ENCODE peak calls at places on chromosomes 1 and 21, in six cellular contexts. E is AG09309; X is H1; C is choroid plexus epithelial cell; N is right lobe of liver; K is CD8-positive, alpha-beta T cell. S is an unnamed sample.

GRCh38 chr1:166920561-166921475 is 44.8 kb upstream of the TADA1 start:
- DNase-seq in E (no peak), X (peak), C (no peak), N (peak), K (no peak), S (no peak)

GRCh38 chr21:45975017-45975595 is 6.5 kb upstream of the COL6A1 start:
- DNase-seq in E (no peak), X (peak), C (no peak), N (peak), K (no peak), S (no peak)

GRCh38 chr1:220371324-220371723 is 99.1 kb upstream of the RAB3GAP2 start:
- DNase-seq in E (no peak), X (no peak), C (no peak), N (no peak), K (no peak), S (no peak)

GRCh38 chr1:173861731-173862145 is 6.1 kb downstream of the GAS5 start:
- DNase-seq in E (no peak), X (peak), C (no peak), N (no peak), K (no peak), S (no peak)

GRCh38 chr1:54709547-54710292 is 5.9 kb upstream of the TTC4 start:
- DNase-seq in E (no peak), X (no peak), C (no peak), N (no peak), K (no peak), S (no peak)

GRCh38 chr21:19011448-19011847 is 607.9 kb upstream of the TMPRSS15 start:
- DNase-seq in E (no peak), X (no peak), C (no peak), N (no peak), K (no peak), S (no peak)

GRCh38 chr1:205913451-205914204 is 29.6 kb downstream of the SLC26A9 start:
- DNase-seq in E (no peak), X (no peak), C (no peak), N (no peak), K (no peak), S (peak)

GRCh38 chr1:8731162-8731561 is 86.3 kb downstream of the RERE start:
- DNase-seq in E (no peak), X (no peak), C (no peak), N (no peak), K (no peak), S (no peak)

GRCh38 chr1:46516140-46516539 is 26.5 kb downstream of the DMBX1 start:
- DNase-seq in E (no peak), X (no peak), C (no peak), N (no peak), K (no peak), S (no peak)

GRCh38 chr21:36424592-36424991 is 39.4 kb downstream of the CHAF1B start:
- DNase-seq in E (no peak), X (no peak), C (no peak), N (no peak), K (no peak), S (no peak)

GRCh38 chr1:116405241-116406135 is 32.4 kb downstream of the ATP1A1 start:
- DNase-seq in E (no peak), X (no peak), C (no peak), N (no peak), K (no peak), S (no peak)

GRCh38 chr1:237748192-237748591 is 142.5 kb downstream of the ZP4 start:
- DNase-seq in E (no peak), X (no peak), C (no peak), N (no peak), K (no peak), S (no peak)

GRCh38 chr21:16370176-16370575 is 640.4 kb downstream of the USP25 start:
- DNase-seq in E (no peak), X (no peak), C (no peak), N (no peak), K (no peak), S (peak)

GRCh38 chr1:101236546-101237228 is at the start of gene S1PR1:
- DNase-seq in E (no peak), X (peak), C (peak), N (peak), K (peak), S (no peak)

GRCh38 chr1:108357802-108358201 is 92.3 kb upstream of the NBPF6 start:
- DNase-seq in E (no peak), X (no peak), C (no peak), N (no peak), K (no peak), S (no peak)

GRCh38 chr1:32981003-32981909 is 16.6 kb upstream of the RNF19B start:
- DNase-seq in E (peak), X (no peak), C (peak), N (no peak), K (peak), S (peak)

GRCh38 chr1:110068646-110069301 is 1.7 kb downstream of the ALX3 start:
- DNase-seq in E (no peak), X (peak), C (no peak), N (no peak), K (no peak), S (no peak)

GRCh38 chr1:27031235-27032118 is 18.8 kb upstream of the TENT5B start:
- DNase-seq in E (no peak), X (peak), C (peak), N (peak), K (no peak), S (no peak)

GRCh38 chr1:8255712-8256111 is 62.2 kb upstream of the SLC45A1 start:
- DNase-seq in E (no peak), X (no peak), C (no peak), N (peak), K (no peak), S (no peak)

DNA sequence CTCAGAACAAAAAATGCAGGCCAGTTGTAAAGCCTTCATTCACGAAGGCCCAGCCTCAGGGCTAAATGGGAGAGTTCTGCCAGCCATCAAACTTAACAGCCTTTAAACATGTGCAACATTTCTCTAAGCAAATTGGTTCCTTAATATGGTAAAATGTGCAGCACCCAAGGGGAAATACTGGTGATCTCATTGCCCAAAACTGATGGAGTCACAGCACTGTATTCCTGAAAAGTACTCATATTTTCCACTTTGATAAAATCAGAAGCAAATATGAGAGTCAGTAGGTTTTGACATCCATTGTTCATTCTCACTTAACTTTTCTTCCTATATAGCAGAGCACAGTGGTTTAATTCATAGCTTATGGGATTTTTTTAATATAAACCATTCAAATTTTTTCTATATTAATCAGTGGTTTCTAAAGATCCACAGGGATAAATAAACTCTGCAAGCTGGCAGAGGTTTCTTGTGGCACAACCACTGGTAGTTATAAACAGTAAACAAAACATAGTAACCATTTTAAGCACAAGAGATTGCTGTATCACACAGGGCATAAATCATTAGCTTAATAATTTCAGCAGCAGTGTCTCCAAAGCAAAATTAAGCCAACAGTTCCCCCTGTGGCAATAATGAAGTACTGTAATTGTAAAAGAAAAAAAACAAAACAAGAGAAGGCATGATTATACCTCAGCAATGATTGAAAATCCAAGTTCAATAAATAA is 106.9 kb upstream of the LYPLAL1 start:
- DNase-seq in E (peak), X (no peak), C (peak), N (no peak), K (no peak), S (peak)
- TF ChIP-seq CTCF in E (peak), X (peak), C (peak), N (peak), K (no peak), S (peak)

DNA sequence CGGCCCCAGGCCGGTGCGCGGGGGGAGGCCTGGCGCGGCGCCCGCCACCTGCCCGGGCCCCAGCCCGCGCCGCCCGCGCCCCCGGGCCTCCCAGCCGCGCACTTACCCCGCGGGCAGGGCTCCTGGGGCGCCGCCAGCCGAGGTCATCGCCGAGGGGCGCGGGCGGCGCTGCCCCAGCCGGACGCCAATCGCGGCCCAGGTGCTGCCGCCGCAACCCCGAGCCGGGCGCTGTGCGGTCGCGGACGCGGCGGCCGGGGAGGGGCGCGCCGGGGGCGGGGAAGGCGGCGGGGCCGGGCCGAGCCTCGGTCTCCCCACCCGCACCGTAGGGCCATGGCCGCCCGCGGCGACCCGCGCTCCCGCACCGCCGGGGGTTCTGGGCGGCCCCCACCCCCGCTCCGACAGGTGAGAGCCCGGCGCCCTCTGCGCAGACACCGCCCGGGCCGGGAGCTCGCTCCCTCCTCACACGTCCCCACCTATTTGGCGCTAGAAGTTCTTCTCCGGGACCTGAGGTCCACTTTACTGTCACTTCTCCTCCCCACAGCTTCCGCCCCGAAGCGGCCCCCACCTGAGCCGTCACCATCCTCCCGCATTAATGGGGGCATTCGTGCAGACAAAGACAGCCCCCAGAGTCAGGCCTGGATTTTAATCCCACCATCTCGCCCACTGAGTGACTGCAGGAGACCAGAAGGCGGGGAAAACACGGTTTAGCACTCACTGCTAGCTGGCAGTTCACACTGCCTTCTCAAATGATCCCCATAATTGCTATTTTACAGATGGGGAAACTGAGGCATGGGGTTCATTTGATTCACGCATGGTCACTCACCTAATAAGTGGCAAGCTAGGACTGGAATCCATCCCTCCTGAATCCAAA is at the start of gene TTC39A:
- DNase-seq in E (no peak), X (no peak), C (no peak), N (no peak), K (no peak), S (no peak)
- H3K4me3 ChIP-seq in E (peak), X (peak), C (peak), N (peak), K (no peak), S (peak)

DNA sequence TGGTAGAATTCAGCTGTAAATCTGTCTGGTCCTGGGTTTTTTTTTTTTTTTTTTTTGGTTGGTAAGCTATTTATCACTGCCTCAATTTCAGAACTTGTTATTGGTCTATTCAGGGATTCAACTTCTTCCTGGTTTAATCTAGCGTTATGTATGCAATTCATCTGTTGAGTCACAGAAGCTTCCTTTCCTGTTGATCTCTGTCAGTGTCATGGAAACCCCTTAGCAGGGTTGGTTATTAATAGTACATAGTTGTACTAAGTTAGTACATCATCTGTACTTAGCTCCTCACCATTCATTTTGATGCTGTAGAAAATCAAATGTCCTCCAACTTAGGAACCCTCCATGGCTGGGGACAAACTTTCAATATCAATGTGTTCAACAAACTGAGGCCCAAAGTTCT is 51.0 kb upstream of the BARHL2 start:
- DNase-seq in E (no peak), X (no peak), C (no peak), N (no peak), K (no peak), S (no peak)
- TF ChIP-seq CTCF in E (no peak), X (no peak), C (no peak), N (no peak), K (no peak), S (no peak)

DNA sequence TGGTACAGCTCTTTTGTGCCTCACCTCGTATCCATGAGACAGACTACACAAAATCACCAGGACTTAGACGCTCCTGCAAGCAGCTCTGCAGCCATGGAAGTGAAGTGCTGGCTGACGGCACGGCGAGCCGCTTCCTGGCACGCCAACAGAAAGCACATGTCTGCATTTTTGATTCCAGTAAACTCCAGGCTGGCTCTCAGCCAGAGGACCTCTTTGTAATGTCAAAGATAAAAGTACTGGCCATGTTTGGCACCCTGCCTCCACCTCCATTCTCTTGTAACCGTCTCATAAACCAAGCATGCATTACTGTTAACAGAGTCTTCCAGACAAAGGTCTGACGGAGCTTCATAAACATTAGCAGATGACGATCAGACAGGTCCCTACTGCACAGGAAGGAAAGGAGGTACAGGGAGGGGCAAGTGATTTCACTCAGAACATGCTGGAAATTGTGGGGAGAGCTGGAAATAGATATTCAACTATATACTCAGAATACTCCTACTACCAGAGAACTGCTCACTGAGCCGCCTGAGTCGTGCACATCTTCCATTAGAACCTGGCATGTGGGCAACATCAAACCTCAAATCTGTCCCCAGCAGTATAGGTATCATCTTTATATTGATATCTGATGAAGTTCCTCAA is 632.0 kb downstream of the SMYD3 start:
- DNase-seq in E (peak), X (no peak), C (peak), N (peak), K (no peak), S (peak)
- H3K4me3 ChIP-seq in E (no peak), X (no peak), C (no peak), N (no peak), K (no peak), S (no peak)

GRCh38 chr1:168454211-168454815 is 89.5 kb downstream of the XCL2 start:
- DNase-seq in E (no peak), X (no peak), C (no peak), N (no peak), K (no peak), S (no peak)

GRCh38 chr1:168447871-168448270 is 95.9 kb downstream of the XCL2 start:
- DNase-seq in E (no peak), X (no peak), C (no peak), N (no peak), K (no peak), S (no peak)

GRCh38 chr1:168453056-168453455 is 90.7 kb downstream of the XCL2 start:
- DNase-seq in E (no peak), X (no peak), C (no peak), N (no peak), K (no peak), S (no peak)

GRCh38 chr1:168455764-168456163 is 88.0 kb downstream of the XCL2 start:
- DNase-seq in E (no peak), X (no peak), C (no peak), N (no peak), K (no peak), S (no peak)

GRCh38 chr1:168452329-168452728 is 91.5 kb downstream of the XCL2 start:
- DNase-seq in E (no peak), X (peak), C (no peak), N (no peak), K (no peak), S (no peak)
- TF ChIP-seq CTCF in E (peak), X (peak), C (peak), N (no peak), K (no peak), S (peak)

DNA sequence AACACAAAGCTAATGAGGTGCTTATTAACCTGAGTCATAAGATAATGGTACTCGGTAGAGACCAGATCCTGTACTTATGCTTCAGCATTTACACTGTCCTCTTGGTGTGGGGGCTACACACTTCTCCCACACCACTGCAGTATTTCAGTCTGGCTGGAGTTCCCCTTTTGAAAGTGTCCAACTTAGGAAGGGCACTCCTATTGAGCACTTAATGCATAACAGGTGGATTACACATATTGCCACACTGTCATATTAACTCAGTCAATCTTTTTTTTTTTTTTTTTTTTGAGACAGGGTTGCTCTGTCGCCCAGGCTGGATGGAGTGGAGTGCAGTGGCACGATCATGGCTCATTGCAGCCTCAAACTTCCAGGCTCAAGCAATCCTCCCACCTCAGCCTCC is 1.5 kb downstream of the GPATCH4 start:
- DNase-seq in E (no peak), X (no peak), C (no peak), N (no peak), K (no peak), S (no peak)
- H3K4me3 ChIP-seq in E (no peak), X (no peak), C (no peak), N (no peak), K (no peak), S (no peak)

GRCh38 chr1:30715216-30715615 is 8.2 kb downstream of the MATN1 start:
- DNase-seq in E (no peak), X (peak), C (no peak), N (no peak), K (no peak), S (no peak)
- TF ChIP-seq CTCF in E (peak), X (peak), C (peak), N (no peak), K (peak), S (peak)

S was measured in LNCaP clone FGC.